ENCODE peak calls at places on chromosomes 2 and 18, in seven cellular contexts. P is SJCRH30; A is esophagus squamous epithelium; D is HFF-Myc; R is CD4-positive, CD25-positive, alpha-beta regulatory T cell; U is gastrocnemius medialis; K is astrocyte of the spinal cord. B is an unnamed sample.

GRCh38 chr2:46434851-46435273 is 44.5 kb upstream of the TMEM247 start:
- DNase-seq in K (peak), U (no peak), R (no peak), P (peak), A (no peak), D (peak), B (peak)

GRCh38 chr2:46545015-46545839 is 65.9 kb downstream of the TMEM247 start:
- DNase-seq in D (no peak), A (no peak), R (peak), P (no peak), U (no peak), K (no peak), B (no peak)

GRCh38 chr2:224085246-224085645 is 46.2 kb upstream of the SERPINE2 start:
- DNase-seq in D (peak), K (peak), P (no peak), R (no peak), U (no peak), A (no peak), B (no peak)

GRCh38 chr2:64626963-64627760 is 26.6 kb downstream of the SERTAD2 start:
- DNase-seq in D (no peak), U (no peak), P (peak), A (no peak), K (no peak), R (no peak), B (no peak)

GRCh38 chr2:13005048-13005447 is 288.3 kb downstream of the TRIB2 start:
- DNase-seq in K (no peak), P (no peak), A (no peak), D (no peak), R (no peak), U (no peak), B (no peak)

GRCh38 chr2:216535454-216535995 is 36.9 kb downstream of the RPL37A start:
- DNase-seq in R (peak), D (peak), K (peak), U (peak), A (no peak), P (no peak), B (no peak)

GRCh38 chr2:221897718-221898117 is 325.6 kb upstream of the EPHA4 start:
- DNase-seq in U (no peak), K (no peak), P (no peak), R (no peak), A (no peak), D (no peak), B (no peak)

GRCh38 chr18:44325903-44326650 is 354.6 kb upstream of the SETBP1 start:
- DNase-seq in U (peak), D (peak), K (peak), R (no peak), P (peak), A (no peak), B (peak)

GRCh38 chr2:106057206-106057605 is 136.9 kb downstream of the UXS1 start:
- DNase-seq in K (no peak), A (no peak), P (no peak), R (peak), U (no peak), D (no peak), B (no peak)

GRCh38 chr18:28114472-28114871 is 62.5 kb downstream of the CDH2 start:
- DNase-seq in A (no peak), P (no peak), D (no peak), R (no peak), K (peak), U (no peak), B (peak)

GRCh38 chr2:60961457-60961856 is 56.1 kb upstream of the PEX13 start:
- DNase-seq in R (no peak), U (no peak), P (no peak), K (peak), D (no peak), A (no peak), B (no peak)

GRCh38 chr18:71020342-71021096 is 731.7 kb downstream of the SOCS6 start:
- DNase-seq in R (no peak), A (no peak), U (no peak), K (no peak), P (no peak), D (no peak), B (no peak)

GRCh38 chr2:41579811-41580210 is 468.0 kb upstream of the PKDCC start:
- DNase-seq in K (peak), U (no peak), A (no peak), D (no peak), R (no peak), P (no peak), B (peak)

GRCh38 chr2:16515709-16516108 is 149.9 kb downstream of the CYRIA start:
- DNase-seq in P (no peak), A (no peak), K (no peak), D (no peak), R (no peak), U (no peak), B (no peak)

GRCh38 chr2:43418673-43419072 is 177.2 kb downstream of the THADA start:
- DNase-seq in K (no peak), A (no peak), P (no peak), R (no peak), U (no peak), D (no peak), B (no peak)

GRCh38 chr2:9800975-9801723 is 42.1 kb upstream of the TAF1B start:
- DNase-seq in P (peak), A (no peak), D (peak), U (peak), R (peak), K (peak), B (no peak)

GRCh38 chr2:108975613-108976435 is 13.2 kb downstream of the EDAR start:
- DNase-seq in R (no peak), U (no peak), P (no peak), A (no peak), K (no peak), D (no peak), B (no peak)

GRCh38 chr18:70422061-70422965 is 133.5 kb downstream of the SOCS6 start:
- DNase-seq in P (peak), K (peak), R (no peak), D (peak), A (no peak), U (peak), B (peak)

GRCh38 chr2:106165064-106165463 is 29.0 kb downstream of the UXS1 start:
- DNase-seq in P (peak), A (no peak), K (no peak), U (no peak), D (no peak), R (peak), B (no peak)

GRCh38 chr2:47907097-47907781 is 941 bp upstream of the FBXO11 start:
- DNase-seq in K (no peak), P (peak), A (no peak), U (peak), R (peak), D (no peak), B (no peak)

GRCh38 chr18:55862693-55863485 is 274.9 kb upstream of the TCF4 start:
- DNase-seq in U (no peak), P (no peak), R (no peak), K (no peak), A (no peak), D (no peak), B (no peak)

GRCh38 chr2:211957799-211958198 is 580.8 kb downstream of the ERBB4 start:
- DNase-seq in A (no peak), P (no peak), D (no peak), U (no peak), K (no peak), R (no peak), B (no peak)

GRCh38 chr18:9952633-9953416 is 39.0 kb downstream of the VAPA start:
- DNase-seq in P (no peak), A (no peak), U (no peak), R (no peak), K (peak), D (no peak), B (no peak)

GRCh38 chr2:128272586-128273468 is 45.8 kb downstream of the HS6ST1 start:
- DNase-seq in K (no peak), A (no peak), R (no peak), U (no peak), D (no peak), P (no peak), B (no peak)

GRCh38 chr18:49028801-49029506 is 78.2 kb upstream of the SMAD7 start:
- DNase-seq in K (no peak), R (no peak), D (no peak), A (no peak), U (no peak), P (no peak), B (no peak)

GRCh38 chr2:53490659-53491058 is 276.9 kb upstream of the CHAC2 start:
- DNase-seq in A (no peak), P (peak), D (no peak), R (no peak), K (peak), U (peak), B (no peak)

GRCh38 chr2:73487112-73487657 is 101.5 kb downstream of the ALMS1 start:
- DNase-seq in A (no peak), R (no peak), D (no peak), P (no peak), U (no peak), K (no peak), B (no peak)

GRCh38 chr2:234459401-234460009 is 37.4 kb downstream of the ARL4C start:
- DNase-seq in U (no peak), K (no peak), R (peak), D (no peak), P (no peak), A (no peak), B (no peak)

GRCh38 chr2:199085201-199085750 is 372.5 kb downstream of the SATB2 start:
- DNase-seq in R (no peak), P (no peak), A (no peak), K (no peak), D (no peak), U (no peak), B (no peak)

GRCh38 chr2:210428415-210429179 is 48.0 kb downstream of the LANCL1 start:
- DNase-seq in R (no peak), K (no peak), P (no peak), A (no peak), U (no peak), D (no peak), B (no peak)

GRCh38 chr2:113200236-113200635 is 26.5 kb downstream of the PSD4 start:
- DNase-seq in A (no peak), R (no peak), P (no peak), D (no peak), K (no peak), U (no peak), B (no peak)

GRCh38 chr2:96113367-96113677 is 3.0 kb downstream of the ADRA2B start:
- DNase-seq in K (no peak), R (no peak), D (no peak), A (no peak), P (no peak), U (no peak), B (no peak)

GRCh38 chr18:57898506-57899124 is 95.5 kb upstream of the ATP8B1 start:
- DNase-seq in A (no peak), R (no peak), D (peak), U (no peak), P (peak), K (peak), B (peak)

GRCh38 chr18:24436939-24437338 is 10.5 kb downstream of the IMPACT start:
- DNase-seq in P (no peak), K (no peak), U (no peak), D (no peak), A (no peak), R (peak), B (no peak)

GRCh38 chr2:15700131-15700530 is 108.5 kb downstream of the DDX1 start:
- DNase-seq in U (no peak), D (no peak), A (no peak), R (no peak), P (no peak), K (no peak), B (no peak)

GRCh38 chr2:62227386-62228075 is 31.6 kb downstream of the B3GNT2 start:
- DNase-seq in U (no peak), A (no peak), P (no peak), K (no peak), D (no peak), R (no peak), B (no peak)

GRCh38 chr2:157876771-157877108 is 610 bp upstream of the ACVR1 start:
- DNase-seq in R (peak), U (no peak), K (no peak), D (no peak), P (no peak), A (no peak), B (no peak)

GRCh38 chr2:236417150-236417549 is 152.5 kb upstream of the ACKR3 start:
- DNase-seq in K (no peak), A (no peak), D (no peak), R (no peak), P (peak), U (no peak), B (no peak)

DNA sequence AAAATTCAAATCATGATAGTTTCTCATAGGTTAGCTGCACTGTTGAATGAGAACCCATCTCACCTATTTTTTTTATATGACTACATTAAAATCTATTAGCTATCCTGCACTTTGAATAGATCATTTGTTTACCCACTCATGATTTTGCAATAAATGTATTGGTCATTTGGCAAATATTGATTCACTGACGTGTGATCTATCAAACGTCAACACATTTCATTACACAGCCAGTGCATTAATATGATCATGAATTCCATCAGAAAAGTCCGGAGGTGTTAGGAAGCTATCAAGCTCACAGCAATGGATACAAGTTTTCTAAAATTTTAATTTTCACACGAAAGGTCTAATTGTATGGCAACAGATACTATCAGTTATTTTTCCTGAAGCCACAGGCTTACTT is 128.2 kb upstream of the ID2 start:
- DNase-seq in R (no peak), P (no peak), A (no peak), D (no peak), K (no peak), U (no peak), B (no peak)
- H3K4me3 ChIP-seq in R (no peak), P (no peak), A (no peak), D (no peak), K (no peak), U (no peak), B (no peak)

GRCh38 chr2:219308142-219309093 is 783 bp downstream of the PTPRN start:
- DNase-seq in D (no peak), U (no peak), K (peak), P (peak), A (no peak), R (peak), B (no peak)
- H3K4me3 ChIP-seq in D (peak), U (no peak), K (peak), P (no peak), A (no peak), R (no peak), B (peak)

GRCh38 chr2:233387667-233388528 is 33.6 kb downstream of the DGKD start:
- DNase-seq in R (no peak), K (peak), A (no peak), D (peak), P (peak), U (peak), B (peak)

GRCh38 chr2:233385489-233386044 is 31.3 kb downstream of the DGKD start:
- DNase-seq in A (no peak), K (peak), P (no peak), D (no peak), R (peak), U (no peak), B (no peak)

GRCh38 chr2:233384811-233385488 is 30.7 kb downstream of the DGKD start:
- DNase-seq in A (no peak), R (no peak), D (no peak), U (no peak), P (no peak), K (no peak), B (no peak)

GRCh38 chr2:233386382-233387041 is 32.2 kb downstream of the DGKD start:
- DNase-seq in D (no peak), P (no peak), R (no peak), U (no peak), A (no peak), K (peak), B (no peak)

GRCh38 chr2:233387225-233387624 is 32.9 kb downstream of the DGKD start:
- DNase-seq in A (no peak), U (no peak), K (no peak), P (no peak), D (no peak), R (no peak), B (no peak)
- H3K4me3 ChIP-seq in A (no peak), U (no peak), K (no peak), P (peak), D (no peak), R (no peak), B (no peak)

GRCh38 chr2:71277536-71278103 is 50.7 kb upstream of the PAIP2B start:
- DNase-seq in R (peak), K (peak), A (no peak), P (peak), D (no peak), U (peak), B (no peak)
- H3K4me3 ChIP-seq in R (peak), K (peak), A (peak), P (peak), D (peak), U (peak), B (peak)

GRCh38 chr18:61334951-61335736 is 1.9 kb downstream of the CDH20 start:
- DNase-seq in D (no peak), P (no peak), U (peak), A (no peak), K (no peak), R (no peak), B (no peak)

GRCh38 chr18:61334491-61334850 is 1.2 kb downstream of the CDH20 start:
- DNase-seq in R (no peak), D (no peak), U (no peak), A (no peak), P (no peak), K (no peak), B (no peak)

GRCh38 chr18:61337527-61337926 is 4.3 kb downstream of the CDH20 start:
- DNase-seq in R (no peak), P (no peak), D (no peak), K (no peak), U (no peak), A (no peak), B (no peak)

GRCh38 chr18:61336766-61337165 is 3.5 kb downstream of the CDH20 start:
- DNase-seq in P (no peak), A (no peak), U (no peak), R (no peak), D (no peak), K (no peak), B (no peak)

GRCh38 chr18:61335737-61336555 is 2.7 kb downstream of the CDH20 start:
- DNase-seq in K (no peak), P (no peak), R (no peak), U (no peak), A (no peak), D (no peak), B (no peak)
- H3K4me3 ChIP-seq in K (no peak), P (no peak), R (no peak), U (no peak), A (no peak), D (no peak), B (no peak)

GRCh38 chr2:168466834-168467565 is 10.9 kb downstream of the CERS6 start:
- DNase-seq in K (no peak), R (no peak), P (no peak), D (no peak), A (no peak), U (no peak), B (no peak)
- H3K4me3 ChIP-seq in K (no peak), R (peak), P (no peak), D (no peak), A (no peak), U (no peak), B (no peak)

DNA sequence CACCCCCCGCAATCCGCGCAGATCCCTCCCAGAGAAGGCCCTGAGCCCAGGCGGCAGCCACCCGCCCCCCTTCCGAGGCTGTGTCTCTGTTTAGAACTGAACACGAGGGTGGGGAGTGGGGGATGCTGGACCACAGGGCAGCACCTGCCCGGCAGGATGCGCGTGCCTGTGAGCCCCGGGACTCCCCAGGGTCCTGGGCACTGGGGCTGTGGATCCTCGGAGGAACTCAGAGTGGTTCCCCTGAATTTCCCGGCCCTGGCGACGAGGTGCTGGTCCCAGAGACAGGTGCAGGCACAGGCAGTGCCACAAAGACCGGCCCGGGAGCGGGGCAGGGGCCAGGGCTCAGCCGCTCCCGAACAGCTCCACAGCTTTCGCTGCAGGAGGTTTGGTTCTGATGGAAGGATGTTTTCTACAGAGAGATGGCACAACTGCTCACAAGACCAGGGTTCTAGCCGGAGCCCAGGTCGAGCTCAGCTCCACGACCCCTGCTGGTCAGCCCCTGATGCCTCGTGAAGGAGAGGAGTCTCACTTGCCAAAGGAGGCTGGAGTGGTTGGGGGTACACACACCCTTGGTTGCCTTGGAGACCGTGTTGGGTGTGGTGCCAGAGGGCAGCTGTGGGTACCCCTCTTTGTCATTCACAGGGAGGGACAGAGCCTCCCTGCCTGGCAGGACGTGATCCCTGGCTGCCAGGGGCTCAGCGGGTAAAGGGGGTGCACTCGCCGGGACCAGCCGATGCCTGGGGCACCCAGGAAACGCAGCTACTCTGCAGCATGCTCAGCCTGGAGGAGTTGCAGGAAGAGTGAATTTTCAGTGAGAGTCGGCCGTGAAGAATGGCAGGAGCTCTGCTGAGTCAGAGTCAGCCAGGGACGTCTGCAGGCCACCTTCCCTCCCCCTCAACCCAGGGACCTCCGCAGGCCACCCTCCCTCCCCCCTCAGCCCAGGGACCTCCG is 4.4 kb upstream of the NEU4 start:
- DNase-seq in K (no peak), A (no peak), U (peak), P (peak), R (peak), D (no peak), B (no peak)
- H3K4me3 ChIP-seq in K (no peak), A (peak), U (peak), P (no peak), R (no peak), D (peak), B (peak)